ENCODE peak calls at places on chromosomes 2 and 18, in nine cellular contexts. D is nephron progenitor cell, F is ovary, I is choroid plexus epithelial cell, Y is progenitor cell of endocrine pancreas, C is spleen, R is IMR-90, K is astrocyte of the cerebellum, O is endothelial cell of umbilical vein. S is an unnamed sample.
A peak's percentile ranks its signal among the peaks of the same experiment; 100 is the strongest.

GRCh38 chr2:240604939-240605716 is 18.6 kb downstream of the CAPN10 start:
- DNase-seq in F (no peak), O (no peak), R (no peak), D (no peak), I (no peak), Y (no peak), C (peak; percentile 70), K (no peak), S (peak; percentile 88)

GRCh38 chr2:42856106-42856860 is 63.9 kb upstream of the HAAO start:
- DNase-seq in Y (no peak), R (no peak), K (no peak), C (peak; percentile 66), O (no peak), I (no peak), F (no peak), D (no peak), S (no peak)

GRCh38 chr2:237879058-237879430 is 19.6 kb downstream of the RAMP1 start:
- DNase-seq in F (no peak), Y (no peak), O (peak; percentile 14), D (no peak), K (peak; percentile 68), R (peak; percentile 56), I (peak; percentile 66), C (no peak), S (peak; percentile 18)

GRCh38 chr18:37432796-37433195 is 132.8 kb downstream of the CELF4 start:
- DNase-seq in D (no peak), O (no peak), F (no peak), R (no peak), Y (no peak), C (no peak), I (no peak), K (no peak), S (no peak)

GRCh38 chr2:96636772-96637171 is 1.3 kb downstream of the KANSL3 start:
- DNase-seq in C (peak; percentile 75), I (no peak), Y (no peak), K (no peak), F (no peak), D (no peak), O (peak; percentile 44), R (no peak), S (no peak)

GRCh38 chr2:11393711-11394236 is 49.3 kb upstream of the ROCK2 start:
- DNase-seq in I (peak; percentile 59), O (no peak), Y (no peak), D (no peak), K (no peak), F (no peak), R (peak; percentile 67), C (no peak), S (no peak)

GRCh38 chr2:216632952-216633615 is at the start of gene IGFBP2:
- DNase-seq in F (peak; percentile 72), Y (peak; percentile 63), C (no peak), I (peak; percentile 65), R (peak; percentile 40), O (peak; percentile 56), D (peak; percentile 84), K (no peak), S (no peak)

GRCh38 chr2:76610451-76610850 is 899.7 kb upstream of the GCFC2 start:
- DNase-seq in F (no peak), K (no peak), O (no peak), D (no peak), R (no peak), Y (no peak), I (no peak), C (no peak), S (no peak)

GRCh38 chr2:106521016-106521415 is 33.9 kb downstream of the CD8B2 start:
- DNase-seq in D (no peak), Y (no peak), C (no peak), K (no peak), F (no peak), O (no peak), I (no peak), R (no peak), S (no peak)

GRCh38 chr18:7084766-7085080 is 32.9 kb downstream of the LAMA1 start:
- DNase-seq in R (peak; percentile 86), C (no peak), I (peak; percentile 91), K (peak; percentile 84), F (no peak), Y (no peak), O (no peak), D (no peak), S (no peak)

GRCh38 chr2:98505991-98506664 is 61.5 kb downstream of the INPP4A start:
- DNase-seq in Y (no peak), F (no peak), K (no peak), R (no peak), D (no peak), I (no peak), O (no peak), C (peak; percentile 53), S (no peak)

GRCh38 chr18:79395761-79396404 is at the start of gene NFATC1:
- DNase-seq in F (peak; percentile 73), D (peak; percentile 80), C (peak; percentile 86), K (no peak), O (peak; percentile 78), I (peak; percentile 54), Y (no peak), R (peak; percentile 67), S (peak; percentile 91)

DNA sequence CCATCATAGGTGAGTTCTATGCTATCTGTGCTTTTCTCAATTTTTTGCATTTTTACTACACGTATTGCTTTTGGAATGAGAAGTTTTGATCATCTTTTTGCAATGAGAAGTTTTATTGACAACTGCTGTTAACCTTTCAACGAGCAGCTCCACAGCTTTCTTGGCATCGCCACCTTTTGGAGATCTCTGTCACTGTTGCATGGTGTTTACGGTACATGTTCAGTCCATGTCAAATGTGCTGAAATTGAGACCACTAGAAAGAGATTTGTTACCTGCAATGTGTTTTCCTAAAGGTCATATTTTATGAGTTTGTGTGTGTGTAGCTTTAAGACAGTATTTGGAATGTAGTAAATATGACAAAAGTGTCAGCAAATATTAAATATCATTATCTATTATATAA is 120.8 kb downstream of the OSBPL6 start:
- DNase-seq in F (no peak), R (no peak), K (no peak), D (no peak), O (no peak), Y (no peak), C (no peak), I (no peak), S (no peak)
- TF ChIP-seq CTCF in F (no peak), R (no peak), K (no peak), D (no peak), O (no peak), Y (no peak), C (no peak), I (no peak), S (no peak)

DNA sequence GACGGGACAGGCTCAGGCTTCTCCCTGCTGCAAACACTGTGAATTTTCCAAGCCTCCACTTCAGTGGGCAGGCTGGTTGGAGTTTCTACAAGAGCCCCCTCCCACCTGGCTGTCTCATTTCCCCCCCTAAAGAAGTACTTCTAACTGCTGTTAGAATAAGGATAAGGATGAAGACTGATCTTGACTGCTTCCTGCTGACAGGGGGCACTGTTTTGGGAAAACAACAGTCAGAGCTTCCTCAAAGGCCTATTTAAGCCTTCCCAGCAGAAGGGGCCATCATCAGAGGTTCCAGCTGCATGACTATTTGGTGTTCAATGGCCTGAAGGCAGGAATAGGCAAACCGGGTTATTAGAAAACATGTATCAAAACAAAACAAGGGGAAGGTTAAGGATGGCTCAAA is 1162.8 kb downstream of the DSC3 start:
- DNase-seq in I (no peak), Y (no peak), C (no peak), D (no peak), O (no peak), K (no peak), F (no peak), R (no peak), S (no peak)
- TF ChIP-seq CTCF in I (no peak), Y (no peak), C (no peak), D (no peak), O (no peak), K (no peak), F (no peak), R (no peak), S (peak; percentile 32)

DNA sequence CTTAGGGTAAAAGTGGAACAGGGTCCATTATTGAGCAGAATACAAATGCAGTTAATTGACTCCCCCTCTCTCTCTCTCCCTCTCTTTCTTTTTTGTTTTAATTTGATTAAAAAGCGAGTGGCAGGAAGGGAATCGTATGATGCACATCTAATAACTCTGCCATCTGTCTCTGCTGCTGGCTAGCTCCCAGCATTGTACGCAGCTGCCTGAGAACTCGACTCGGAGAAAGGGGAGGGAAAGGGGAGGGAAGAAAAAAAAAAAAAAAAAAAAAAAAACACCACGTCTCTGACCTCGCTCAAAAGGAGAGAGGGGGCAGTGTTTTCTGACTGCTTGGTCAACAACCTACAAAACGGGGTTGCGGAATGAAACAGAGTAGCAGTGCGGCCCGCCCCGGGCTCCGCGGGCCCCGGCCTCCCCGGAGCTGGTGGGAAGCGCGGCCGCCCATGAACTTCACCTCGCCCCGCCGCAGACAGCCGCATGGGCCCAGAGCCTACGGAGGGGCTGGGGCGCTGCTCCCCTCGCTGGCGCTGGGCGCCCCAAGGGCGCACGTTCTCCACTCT is 265.7 kb downstream of the TCF4 start:
- DNase-seq in C (peak; percentile 93), D (peak; percentile 72), Y (peak; percentile 27), K (peak; percentile 88), I (peak; percentile 97), O (peak; percentile 96), F (peak; percentile 86), R (peak; percentile 96), S (no peak)
- TF ChIP-seq CTCF in C (no peak), D (no peak), Y (no peak), K (no peak), I (peak; percentile 20), O (peak; percentile 20), F (no peak), R (peak; percentile 14), S (peak; percentile 48)

GRCh38 chr2:227340106-227340505 is 15.1 kb downstream of the MFF start:
- DNase-seq in Y (no peak), O (no peak), K (no peak), R (no peak), I (no peak), D (no peak), F (no peak), C (no peak), S (no peak)
- TF ChIP-seq CTCF in Y (no peak), O (no peak), K (no peak), R (no peak), I (no peak), D (no peak), F (no peak), C (no peak), S (no peak)